ENCODE peak calls at places on chromosomes 7 and 10, in seven cellular contexts. U, B, X, L, C, Q and R are unnamed samples.

GRCh38 chr7:121505021-121505420 is 108.9 kb upstream of the FAM3C start:
- DNase-seq in U (no peak), Q (no peak), X (no peak), L (peak), B (no peak), C (no peak), R (no peak)

GRCh38 chr7:121097577-121097976 is 109.1 kb downstream of the CPED1 start:
- DNase-seq in Q (no peak), C (no peak), X (no peak), U (no peak), B (no peak), L (no peak), R (no peak)

GRCh38 chr7:79096361-79096805 is 357.1 kb downstream of the MAGI2 start:
- DNase-seq in X (no peak), Q (no peak), U (no peak), C (no peak), L (no peak), B (no peak), R (no peak)

GRCh38 chr7:129864042-129864441 is 88.7 kb downstream of the UBE2H start:
- DNase-seq in C (peak), B (no peak), U (no peak), X (no peak), Q (no peak), L (no peak), R (no peak)

GRCh38 chr7:69598081-69598486 is at the start of gene AUTS2:
- DNase-seq in U (peak), L (peak), C (peak), X (peak), Q (peak), B (peak), R (peak)

GRCh38 chr7:45055016-45055415 is 33.8 kb downstream of the NACAD start:
- DNase-seq in Q (no peak), L (no peak), X (no peak), U (no peak), C (no peak), B (no peak), R (no peak)

GRCh38 chr7:66921918-66922486 is 977 bp downstream of the TMEM248 start:
- DNase-seq in C (peak), L (peak), U (peak), B (no peak), X (no peak), Q (no peak), R (no peak)

GRCh38 chr7:41045556-41046123 is 657.2 kb downstream of the INHBA start:
- DNase-seq in L (no peak), C (peak), U (no peak), Q (peak), B (no peak), X (no peak), R (no peak)

GRCh38 chr7:369981-370621 is 80.1 kb downstream of the FOXL3 start:
- DNase-seq in C (peak), Q (no peak), L (no peak), X (peak), B (peak), U (no peak), R (no peak)

GRCh38 chr10:70726909-70727495 is 54.7 kb downstream of the ADAMTS14 start:
- DNase-seq in L (no peak), X (no peak), U (no peak), Q (no peak), B (no peak), C (no peak), R (no peak)

GRCh38 chr7:110317699-110318265 is 773.1 kb upstream of the LRRN3 start:
- DNase-seq in C (no peak), Q (no peak), X (no peak), U (peak), B (no peak), L (no peak), R (no peak)

GRCh38 chr7:21076579-21076978 is 289.9 kb upstream of the SP8 start:
- DNase-seq in U (no peak), C (no peak), L (no peak), B (no peak), X (no peak), Q (no peak), R (no peak)

GRCh38 chr10:96585726-96586418 is 940 bp downstream of the TM9SF3 start:
- DNase-seq in U (peak), Q (no peak), C (peak), X (no peak), B (no peak), L (no peak), R (no peak)

GRCh38 chr7:32501522-32501921 is 6.2 kb downstream of the AVL9 start:
- DNase-seq in B (no peak), Q (no peak), C (no peak), X (no peak), L (no peak), U (no peak), R (no peak)

GRCh38 chr10:11097686-11098085 is 80.0 kb downstream of the CELF2 start:
- DNase-seq in U (no peak), C (no peak), B (no peak), Q (no peak), L (no peak), X (no peak), R (no peak)

GRCh38 chr10:116287906-116288501 is 15.0 kb upstream of the GFRA1 start:
- DNase-seq in X (no peak), C (peak), B (no peak), Q (no peak), L (no peak), U (peak), R (peak)

GRCh38 chr10:42836096-42836495 is 53.5 kb downstream of the BMS1 start:
- DNase-seq in Q (no peak), U (no peak), C (no peak), X (no peak), B (no peak), L (no peak), R (no peak)

GRCh38 chr10:47330804-47331203 is 8.6 kb downstream of the GDF2 start:
- DNase-seq in C (peak), Q (no peak), B (no peak), U (no peak), L (no peak), X (no peak), R (no peak)

GRCh38 chr7:45185028-45185863 is 27.7 kb downstream of the RAMP3 start:
- DNase-seq in L (no peak), Q (no peak), C (no peak), U (no peak), X (peak), B (no peak), R (no peak)

GRCh38 chr7:42227523-42227922 is 9.5 kb downstream of the GLI3 start:
- DNase-seq in U (no peak), X (no peak), Q (no peak), C (no peak), B (no peak), L (no peak), R (no peak)

GRCh38 chr7:151299940-151300665 is 41.5 kb upstream of the NUB1 start:
- DNase-seq in B (no peak), Q (no peak), X (no peak), L (no peak), U (no peak), C (no peak), R (no peak)

GRCh38 chr10:45374451-45375052 is 536 bp downstream of the ALOX5 start:
- DNase-seq in B (no peak), L (no peak), U (peak), C (peak), Q (no peak), X (peak), R (no peak)

GRCh38 chr10:25465582-25466372 is 291.0 kb downstream of the GPR158 start:
- DNase-seq in C (no peak), U (no peak), Q (no peak), X (no peak), B (no peak), L (peak), R (no peak)

GRCh38 chr10:80196270-80196949 is 8.9 kb downstream of the ANXA11 start:
- DNase-seq in X (peak), B (no peak), L (no peak), Q (no peak), U (no peak), C (peak), R (no peak)

GRCh38 chr7:30778246-30779025 is 7.2 kb downstream of the MINDY4 start:
- DNase-seq in X (no peak), C (no peak), L (no peak), U (no peak), B (no peak), Q (no peak), R (no peak)

GRCh38 chr10:72316748-72317435 is 37.8 kb downstream of the DNAJB12 start:
- DNase-seq in X (peak), Q (no peak), C (peak), B (peak), L (peak), U (peak), R (peak)

GRCh38 chr10:78332699-78333098 is 299.0 kb downstream of the RPS24 start:
- DNase-seq in U (no peak), B (no peak), L (no peak), X (no peak), C (no peak), Q (peak), R (no peak)

GRCh38 chr10:133379152-133379800 is at the start of gene PAOX:
- DNase-seq in L (peak), Q (no peak), X (peak), B (peak), U (peak), C (peak), R (peak)

GRCh38 chr10:71357792-71358265 is 38.8 kb downstream of the SLC29A3 start:
- DNase-seq in L (peak), B (no peak), U (no peak), C (no peak), Q (no peak), X (no peak), R (no peak)

GRCh38 chr7:130242198-130243014 is 24.3 kb upstream of the CPA2 start:
- DNase-seq in L (peak), U (peak), C (peak), Q (no peak), X (peak), B (no peak), R (peak)

GRCh38 chr10:124318811-124319210 is 99.9 kb downstream of the OAT start:
- DNase-seq in U (no peak), B (peak), C (no peak), L (no peak), Q (no peak), X (no peak), R (no peak)

DNA sequence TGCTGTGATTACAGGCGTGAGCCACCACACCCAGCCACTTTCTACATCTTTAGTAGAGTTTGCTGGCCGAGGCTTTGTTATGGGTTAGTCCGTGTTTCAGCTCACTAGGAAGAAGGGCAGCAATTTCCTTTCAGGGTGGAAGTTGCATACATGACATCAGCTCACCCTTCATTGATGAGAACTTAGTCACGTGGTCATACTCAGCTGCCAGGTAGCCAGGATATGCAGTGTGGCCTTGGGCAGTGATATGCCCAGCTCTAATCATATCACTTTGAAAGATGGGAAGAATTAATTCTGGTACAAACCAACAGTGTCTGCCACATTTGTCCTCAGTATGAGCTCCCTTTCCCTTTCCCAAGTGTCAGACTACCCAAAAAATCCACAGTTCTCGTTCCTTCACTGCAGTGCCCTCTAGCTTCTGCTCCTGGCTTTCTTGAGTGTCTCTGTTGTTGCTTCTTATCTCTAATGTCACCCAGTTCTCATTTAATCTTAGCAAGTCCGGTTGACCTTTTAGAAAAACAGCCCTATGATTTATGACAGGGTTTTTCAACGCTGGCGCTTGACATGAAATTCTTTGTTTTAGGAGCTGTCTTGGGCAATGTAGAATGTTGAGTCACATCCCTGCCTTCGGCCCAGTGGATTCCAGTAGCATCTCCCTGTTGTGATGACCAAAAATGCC is 108.7 kb upstream of the ITGB1 start:
- DNase-seq in L (peak), C (peak), B (no peak), Q (no peak), U (no peak), X (no peak), R (no peak)
- TF ChIP-seq CTCF in L (peak), C (no peak), B (no peak), Q (no peak), U (no peak), X (no peak), R (no peak)

GRCh38 chr10:12898271-12898670 is 103.2 kb downstream of the CCDC3 start:
- DNase-seq in Q (no peak), X (no peak), L (no peak), C (no peak), U (no peak), B (no peak), R (no peak)

GRCh38 chr10:12905067-12905466 is 96.4 kb downstream of the CCDC3 start:
- DNase-seq in X (no peak), L (no peak), Q (no peak), C (no peak), U (no peak), B (no peak), R (no peak)

GRCh38 chr10:12902135-12902572 is 99.4 kb downstream of the CCDC3 start:
- DNase-seq in B (no peak), L (peak), X (no peak), Q (no peak), U (peak), C (peak), R (peak)

GRCh38 chr10:12906051-12906541 is 95.4 kb downstream of the CCDC3 start:
- DNase-seq in X (no peak), B (no peak), L (no peak), Q (no peak), U (no peak), C (peak), R (peak)

GRCh38 chr10:12902959-12903358 is 98.6 kb downstream of the CCDC3 start:
- DNase-seq in L (no peak), C (no peak), B (no peak), Q (no peak), U (no peak), X (no peak), R (no peak)
- TF ChIP-seq POLR2A in L (no peak), C (no peak), B (no peak), Q (no peak), U (no peak), X (no peak), R (no peak)

GRCh38 chr10:63129888-63130287 is 3.2 kb upstream of the NRBF2 start:
- DNase-seq in U (no peak), L (no peak), B (no peak), C (no peak), Q (no peak), X (no peak), R (no peak)

GRCh38 chr10:63137306-63137705 is 4.2 kb downstream of the NRBF2 start:
- DNase-seq in Q (no peak), X (no peak), U (peak), C (peak), L (no peak), B (no peak), R (no peak)

GRCh38 chr10:63133787-63134557 is 844 bp downstream of the NRBF2 start:
- DNase-seq in X (no peak), L (no peak), Q (no peak), U (peak), C (no peak), B (peak), R (no peak)

GRCh38 chr10:63132651-63133055 is 475 bp upstream of the NRBF2 start:
- DNase-seq in X (no peak), B (no peak), L (no peak), U (no peak), C (no peak), Q (no peak), R (no peak)

DNA sequence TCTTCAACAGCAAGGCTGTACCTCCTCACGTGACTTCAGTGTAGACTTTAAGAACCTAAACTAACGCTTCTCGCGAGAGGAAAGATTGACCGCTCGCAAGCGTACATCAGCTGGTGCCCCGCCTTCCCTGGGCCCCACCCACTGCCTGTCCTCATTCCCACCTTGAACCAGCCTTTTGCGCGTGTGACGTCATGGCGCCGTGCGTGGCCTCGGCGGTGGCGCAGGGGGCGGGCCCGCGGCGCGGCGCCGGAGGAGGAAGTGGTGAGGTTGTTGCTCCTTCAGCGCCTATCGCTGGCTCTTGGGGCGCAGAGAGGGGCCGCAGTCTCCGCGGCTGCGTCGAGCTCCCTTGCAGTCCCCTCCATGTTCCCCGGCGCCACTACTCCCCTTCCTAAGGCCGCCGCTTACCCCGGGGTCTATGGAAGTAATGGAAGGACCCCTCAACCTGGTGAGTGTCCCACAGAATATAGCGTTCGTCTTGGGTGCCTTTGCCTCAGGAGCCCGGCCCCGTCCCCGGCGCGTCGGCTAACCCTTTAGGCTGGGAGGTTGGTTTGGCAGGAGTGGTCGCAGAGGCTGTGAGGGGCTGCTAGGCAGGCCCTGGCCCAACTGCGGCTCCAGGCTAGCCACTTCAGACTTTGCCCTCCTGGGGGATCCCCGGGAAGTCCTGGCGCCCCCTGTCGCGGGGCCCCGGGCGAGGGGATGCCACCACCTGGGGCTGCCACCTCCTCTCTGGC is at the start of gene NRBF2:
- DNase-seq in L (peak), X (peak), Q (peak), C (peak), B (peak), U (peak), R (peak)
- TF ChIP-seq CTCF in L (peak), X (peak), Q (peak), C (no peak), B (no peak), U (peak), R (no peak)

DNA sequence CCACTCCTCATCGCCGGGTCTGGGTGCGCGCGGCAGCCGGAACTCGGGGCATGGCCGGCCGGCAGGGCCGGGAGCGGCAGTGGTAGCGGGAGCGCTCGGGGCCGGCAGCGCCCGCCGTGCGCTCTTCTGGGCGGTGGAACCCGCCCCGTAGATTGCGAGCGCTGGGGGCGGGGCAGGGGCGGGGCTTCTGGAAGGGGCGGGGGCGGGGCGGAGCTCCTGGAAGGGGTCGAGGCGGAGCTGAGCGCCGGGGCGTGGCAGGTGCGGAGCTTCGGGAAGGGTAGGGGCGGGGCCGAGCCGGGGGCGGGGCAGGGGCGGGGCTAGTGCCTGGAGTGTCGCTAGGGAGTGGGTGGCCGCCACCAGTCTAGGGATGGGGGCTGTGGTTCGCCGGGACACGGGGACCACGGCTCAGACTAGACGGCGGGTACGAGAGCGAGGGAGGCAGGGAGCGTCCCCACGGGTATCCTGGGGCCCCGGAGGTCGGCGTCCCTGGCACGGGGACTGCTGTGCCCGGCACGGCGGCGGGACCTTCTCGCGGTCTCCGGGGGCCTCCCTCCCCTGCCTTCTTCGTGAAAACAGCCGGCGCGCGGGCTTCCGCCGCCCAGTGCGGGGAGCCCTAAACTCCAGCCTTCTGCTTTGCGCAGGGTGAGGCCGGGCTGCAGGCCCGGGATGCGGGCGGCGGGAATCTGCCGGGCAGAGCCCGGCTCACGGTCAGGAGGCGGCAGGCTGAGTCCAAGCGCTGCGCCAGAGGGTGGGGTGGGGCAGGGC is at the start of gene STK32C:
- DNase-seq in B (peak), C (peak), U (peak), Q (peak), X (peak), L (peak), R (peak)
- TF ChIP-seq POLR2A in B (no peak), C (peak), U (peak), Q (no peak), X (no peak), L (no peak), R (no peak)

DNA sequence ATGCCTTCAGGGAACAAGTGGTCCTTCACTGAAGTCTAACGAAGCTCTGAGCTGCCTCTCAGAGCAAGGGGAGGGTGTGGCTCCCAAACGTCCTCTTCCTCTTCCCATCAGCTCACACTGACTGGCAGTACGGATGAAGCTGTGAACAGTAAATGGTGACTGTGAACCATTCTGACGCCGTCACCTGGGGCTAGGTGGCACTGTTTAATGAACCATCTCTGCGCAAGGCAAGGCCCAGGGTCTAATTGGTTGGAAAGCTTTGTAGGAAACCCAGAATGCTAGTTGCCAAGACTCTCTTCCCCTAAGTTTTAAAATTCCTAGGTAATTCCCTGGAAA is 156.1 kb upstream of the LYZL1 start:
- DNase-seq in Q (no peak), X (no peak), U (no peak), B (no peak), C (no peak), L (peak), R (peak)
- TF ChIP-seq CTCF in Q (no peak), X (no peak), U (no peak), B (no peak), C (no peak), L (no peak), R (no peak)

GRCh38 chr7:1523838-1524237 is 6.7 kb upstream of the MAFK start:
- DNase-seq in X (no peak), U (no peak), Q (no peak), B (no peak), L (no peak), C (no peak), R (no peak)
- TF ChIP-seq POLR2A in X (no peak), U (no peak), Q (no peak), B (no peak), L (no peak), C (no peak), R (no peak)

DNA sequence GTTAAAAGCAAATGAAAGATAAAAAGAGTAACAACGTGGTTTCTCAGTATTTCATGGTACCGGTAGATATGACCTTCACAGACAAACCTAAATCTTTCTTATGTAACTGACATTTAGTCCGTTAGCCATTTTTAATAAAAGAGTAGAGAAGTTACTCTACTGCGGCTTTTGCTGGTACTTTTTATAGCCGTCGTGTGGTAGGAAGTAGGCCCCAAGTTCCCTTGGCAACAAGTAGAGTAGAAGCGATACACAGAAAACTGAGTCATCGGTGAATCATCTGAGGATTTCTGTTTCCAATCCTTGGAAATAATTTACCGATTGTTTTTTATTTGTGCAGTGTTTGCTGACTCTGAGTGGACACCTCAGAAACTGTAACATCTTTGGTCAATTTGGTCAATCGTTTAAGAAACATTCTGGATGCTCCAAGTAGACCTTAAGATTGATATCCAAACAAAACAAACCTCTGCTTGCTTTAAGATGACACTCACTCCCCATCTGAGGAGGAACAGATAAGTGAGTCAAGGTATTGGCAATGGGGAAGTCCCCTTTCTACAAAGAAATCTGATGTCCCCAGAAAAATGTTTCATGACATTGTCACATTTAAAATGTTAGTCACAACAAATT is 63.9 kb upstream of the AHR start:
- DNase-seq in C (peak), Q (no peak), X (no peak), U (peak), B (no peak), L (peak), R (peak)
- TF ChIP-seq CTCF in C (no peak), Q (no peak), X (no peak), U (no peak), B (no peak), L (no peak), R (no peak)